ENCODE peak calls at places on chromosome 22, in ten cellular contexts. C is ovary, B is uterus, K is cardiac muscle cell, D is colonic mucosa, M is SK-N-SH, R is psoas muscle, I is HCT116, V is gastrocnemius medialis, E is right atrium auricular region. W is an unnamed sample.

GRCh38 chr22:29224121-29224858 is 18.6 kb downstream of the EMID1 start:
- DNase-seq in I (no peak), C (no peak), D (no peak), V (no peak), R (peak; percentile 55), E (no peak), K (no peak), M (peak; percentile 49), B (peak; percentile 66), W (no peak)

GRCh38 chr22:25843660-25844275 is 101.8 kb downstream of the MYO18B start:
- DNase-seq in K (no peak), D (no peak), R (no peak), V (no peak), B (no peak), C (no peak), I (no peak), E (no peak), M (no peak), W (no peak)

GRCh38 chr22:30878516-30879365 is 89.8 kb downstream of the MORC2 start:
- DNase-seq in I (no peak), R (no peak), B (no peak), V (no peak), K (peak; percentile 28), D (no peak), E (no peak), C (no peak), M (peak; percentile 79), W (no peak)

GRCh38 chr22:33717694-33718396 is 202.4 kb downstream of the LARGE1 start:
- DNase-seq in E (no peak), C (no peak), V (no peak), B (no peak), I (no peak), M (no peak), R (no peak), K (no peak), D (no peak), W (no peak)

GRCh38 chr22:31611065-31611760 is 50.8 kb downstream of the PISD start:
- DNase-seq in M (peak; percentile 74), D (no peak), V (no peak), E (no peak), I (no peak), R (no peak), K (peak; percentile 70), C (peak; percentile 61), B (no peak), W (no peak)

GRCh38 chr22:38176170-38176741 is 5.4 kb downstream of the PLA2G6 start:
- DNase-seq in M (no peak), V (peak; percentile 97), R (peak; percentile 97), I (no peak), K (peak; percentile 89), B (peak; percentile 77), D (no peak), E (peak; percentile 87), C (peak; percentile 66), W (peak; percentile 53)

GRCh38 chr22:38504731-38505594 is 1.1 kb downstream of the DDX17 start:
- DNase-seq in M (peak; percentile 11), V (peak; percentile 16), R (peak; percentile 69), D (peak; percentile 43), E (no peak), B (peak; percentile 55), C (peak; percentile 54), K (peak; percentile 52), I (no peak), W (no peak)

GRCh38 chr22:37801946-37802309 is 5.8 kb upstream of the GCAT start:
- DNase-seq in C (no peak), B (no peak), V (no peak), R (no peak), K (no peak), E (no peak), M (peak; percentile 69), D (peak; percentile 52), I (no peak), W (no peak)

GRCh38 chr22:40628354-40629042 is 8.0 kb downstream of the MRTFA start:
- DNase-seq in R (no peak), D (no peak), B (no peak), K (peak; percentile 58), V (no peak), C (no peak), M (no peak), E (no peak), I (no peak), W (peak; percentile 70)

GRCh38 chr22:33028191-33028700 is 29.9 kb downstream of the SYN3 start:
- DNase-seq in K (no peak), I (no peak), C (no peak), B (no peak), D (no peak), R (no peak), E (peak; percentile 4), V (no peak), M (no peak), W (no peak)

GRCh38 chr22:29343313-29343805 is 27.9 kb upstream of the RASL10A start:
- DNase-seq in D (no peak), R (peak; percentile 51), B (no peak), V (no peak), M (peak; percentile 92), C (no peak), I (no peak), E (peak; percentile 64), K (peak; percentile 29), W (no peak)

GRCh38 chr22:37647317-37647716 is 7.8 kb downstream of the SH3BP1 start:
- DNase-seq in E (no peak), R (no peak), M (no peak), D (no peak), V (no peak), I (no peak), K (no peak), B (no peak), C (no peak), W (no peak)

GRCh38 chr22:33921576-33922181 is 1.4 kb upstream of the LARGE1 start:
- DNase-seq in E (peak; percentile 71), B (peak; percentile 70), C (peak; percentile 78), V (peak; percentile 27), I (no peak), M (peak; percentile 84), D (peak; percentile 72), R (peak; percentile 75), K (peak; percentile 60), W (no peak)

GRCh38 chr22:31080848-31081649 is at the start of gene SMTN:
- DNase-seq in C (peak; percentile 96), D (peak; percentile 98), V (peak; percentile 83), B (peak; percentile 96), E (peak; percentile 94), M (peak; percentile 97), I (peak; percentile 83), K (peak; percentile 92), R (peak; percentile 95), W (peak; percentile 51)

GRCh38 chr22:29053048-29053702 is 8.5 kb downstream of the C22orf31 start:
- DNase-seq in R (no peak), M (no peak), K (no peak), V (no peak), C (no peak), B (no peak), D (no peak), I (no peak), E (no peak), W (no peak)

GRCh38 chr22:19874307-19875060 is 19.8 kb upstream of the GNB1L start:
- DNase-seq in I (no peak), C (peak; percentile 21), R (peak; percentile 47), K (no peak), M (peak; percentile 31), V (no peak), E (no peak), D (peak; percentile 60), B (peak; percentile 41), W (no peak)

GRCh38 chr22:19873138-19873959 is 18.7 kb upstream of the GNB1L start:
- DNase-seq in R (no peak), I (no peak), C (peak; percentile 17), V (no peak), K (no peak), D (peak; percentile 78), M (peak; percentile 25), E (no peak), B (peak; percentile 11), W (no peak)

GRCh38 chr22:19872779-19873137 is 18.1 kb upstream of the GNB1L start:
- DNase-seq in M (no peak), V (no peak), B (peak; percentile 12), C (peak; percentile 15), I (no peak), K (no peak), R (peak; percentile 50), E (no peak), D (peak; percentile 55), W (no peak)

GRCh38 chr22:19875061-19875530 is 20.4 kb upstream of the GNB1L start:
- DNase-seq in E (no peak), M (no peak), D (peak; percentile 19), C (peak; percentile 19), K (no peak), B (peak; percentile 15), V (no peak), I (no peak), R (peak; percentile 39), W (no peak)

GRCh38 chr22:19873960-19874306 is 19.3 kb upstream of the GNB1L start:
- DNase-seq in I (no peak), E (no peak), M (peak; percentile 15), B (peak; percentile 13), K (no peak), D (peak; percentile 18), V (no peak), C (peak; percentile 18), R (no peak), W (no peak)
- TF ChIP-seq CTCF in I (no peak), E (no peak), M (no peak), B (no peak), K (no peak), D (no peak), V (no peak), C (no peak), R (no peak), W (no peak)

DNA sequence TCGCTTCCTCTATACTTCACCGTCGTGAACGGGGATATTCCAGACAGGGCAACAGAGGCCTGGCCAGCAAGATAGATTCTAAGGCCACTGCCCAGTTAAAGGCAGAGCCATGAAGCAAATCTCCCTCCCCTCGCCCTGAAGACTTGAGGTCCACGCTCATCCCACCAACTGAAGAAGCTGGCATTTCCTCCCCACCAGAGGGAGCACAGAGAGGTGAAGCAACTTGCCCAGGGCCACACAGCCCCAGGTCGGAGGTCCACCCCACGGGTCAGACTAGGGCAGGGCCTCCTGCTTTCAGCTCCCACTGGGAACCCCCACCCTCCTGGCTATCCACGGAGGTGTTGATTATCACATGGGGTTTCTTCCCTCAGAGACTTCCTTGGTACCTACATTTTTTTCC is 27.4 kb downstream of the MN1 start:
- DNase-seq in I (no peak), V (no peak), C (no peak), D (no peak), R (no peak), M (no peak), B (no peak), E (no peak), K (no peak), W (no peak)
- H3K27me3 ChIP-seq in I (no peaks in the 10 kb centered on the region), V (no peaks in the 10 kb centered on the region), C (no peaks in the 10 kb centered on the region), D (no peaks in the 10 kb centered on the region), R (no peaks in the 10 kb centered on the region), M (no peaks in the 10 kb centered on the region), B (no peaks in the 10 kb centered on the region), E (no peaks in the 10 kb centered on the region), K (no peaks in the 10 kb centered on the region), W (peaks cover 10% of the 10 kb centered on the region)

GRCh38 chr22:24706050-24706449 is 68.5 kb downstream of the PIWIL3 start:
- DNase-seq in I (no peak), D (no peak), V (no peak), B (no peak), E (no peak), K (peak; percentile 27), R (no peak), M (peak; percentile 64), C (no peak), W (no peak)
- TF ChIP-seq CTCF in I (peak; percentile 4), D (no peak), V (no peak), B (no peak), E (no peak), K (peak; percentile 35), R (peak; percentile 7), M (peak; percentile 36), C (no peak), W (no peak)

GRCh38 chr22:48031589-48031988 is 1269.1 kb downstream of the TBC1D22A start:
- DNase-seq in B (no peak), M (no peak), K (no peak), E (no peak), D (no peak), V (no peak), R (no peak), I (no peak), C (no peak), W (no peak)
- H3K27me3 ChIP-seq in B (no peaks in the 10 kb centered on the region), M (no peaks in the 10 kb centered on the region), K (no peaks in the 10 kb centered on the region), E (no peaks in the 10 kb centered on the region), D (no peaks in the 10 kb centered on the region), V (no peaks in the 10 kb centered on the region), R (no peaks in the 10 kb centered on the region), I (peaks cover 7% of the 10 kb centered on the region), C (no peaks in the 10 kb centered on the region), W (no peaks in the 10 kb centered on the region)